ENCODE peak calls at places on chromosomes 1 and 21, in eight cellular contexts. K, G, N, D, A, R, X and Q are unnamed samples.

GRCh38 chr1:81799939-81800740 is 594 bp upstream of the ADGRL2 start:
- DNase-seq in G (peak), R (peak), X (peak), K (no peak), N (no peak), A (no peak), D (peak), Q (no peak)

GRCh38 chr1:183180213-183180612 is 5.9 kb upstream of the LAMC2 start:
- DNase-seq in R (peak), G (no peak), D (no peak), N (peak), X (peak), A (no peak), K (no peak), Q (no peak)

GRCh38 chr1:247824023-247824422 is at the start of gene OR14A16:
- DNase-seq in D (no peak), R (no peak), G (no peak), X (no peak), A (no peak), N (no peak), K (no peak), Q (no peak)

GRCh38 chr1:168821434-168821833 is 92.4 kb upstream of the DPT start:
- DNase-seq in X (no peak), D (no peak), G (no peak), R (no peak), N (no peak), K (no peak), A (no peak), Q (no peak)

GRCh38 chr1:222926566-222926965 is 111.7 kb downstream of the DISP1 start:
- DNase-seq in D (no peak), A (no peak), R (no peak), N (no peak), G (no peak), K (no peak), X (no peak), Q (no peak)

GRCh38 chr21:32770514-32771133 is 931 bp downstream of the PAXBP1 start:
- DNase-seq in N (no peak), X (peak), K (no peak), R (no peak), G (no peak), D (no peak), A (no peak), Q (no peak)

GRCh38 chr1:184514447-184514846 is 127.6 kb downstream of the C1orf21 start:
- DNase-seq in N (no peak), D (no peak), G (no peak), A (no peak), R (no peak), X (no peak), K (no peak), Q (no peak)

GRCh38 chr1:22139817-22140216 is 3.1 kb downstream of the WNT4 start:
- DNase-seq in K (no peak), X (no peak), D (no peak), N (no peak), G (no peak), A (no peak), R (no peak), Q (no peak)

GRCh38 chr1:93111561-93111960 is 32.5 kb downstream of the MTF2 start:
- DNase-seq in D (no peak), R (no peak), X (no peak), G (no peak), K (no peak), A (no peak), N (no peak), Q (no peak)

GRCh38 chr21:30444204-30444603 is 4.1 kb downstream of the KRTAP15-1 start:
- DNase-seq in R (no peak), N (no peak), A (no peak), K (no peak), G (no peak), D (no peak), X (no peak), Q (no peak)

GRCh38 chr21:36245649-36246048 is 74.3 kb upstream of the MORC3 start:
- DNase-seq in G (no peak), R (no peak), X (no peak), D (no peak), K (no peak), A (no peak), N (no peak), Q (no peak)

GRCh38 chr1:198447468-198447867 is 93.0 kb downstream of the ATP6V1G3 start:
- DNase-seq in N (no peak), D (no peak), A (no peak), R (no peak), X (no peak), K (no peak), G (no peak), Q (no peak)

GRCh38 chr1:113320272-113320671 is 70.0 kb upstream of the MAGI3 start:
- DNase-seq in X (no peak), A (no peak), D (no peak), N (peak), R (no peak), G (no peak), K (no peak), Q (no peak)

GRCh38 chr1:68270993-68271392 is 38.7 kb upstream of the WLS start:
- DNase-seq in X (peak), N (no peak), G (no peak), A (no peak), R (no peak), D (no peak), K (no peak), Q (no peak)

GRCh38 chr21:44426663-44427191 is 28.6 kb upstream of the LRRC3 start:
- DNase-seq in A (no peak), X (no peak), D (peak), K (no peak), R (no peak), N (no peak), G (no peak), Q (no peak)

GRCh38 chr1:180291004-180291403 is 60.9 kb downstream of the LHX4 start:
- DNase-seq in D (no peak), X (peak), A (no peak), G (no peak), R (no peak), N (peak), K (no peak), Q (no peak)

GRCh38 chr1:214854126-214854875 is 228.2 kb upstream of the KCNK2 start:
- DNase-seq in G (no peak), X (no peak), N (no peak), R (no peak), K (no peak), D (no peak), A (no peak), Q (no peak)

GRCh38 chr1:207903767-207904166 is 7.2 kb downstream of the CD34 start:
- DNase-seq in R (no peak), D (no peak), A (no peak), G (no peak), N (no peak), K (no peak), X (no peak), Q (no peak)

GRCh38 chr1:76868916-76869315 is 1.6 kb downstream of the ST6GALNAC5 start:
- DNase-seq in R (no peak), N (no peak), K (no peak), D (peak), X (no peak), A (no peak), G (no peak), Q (no peak)

GRCh38 chr1:9280015-9280860 is 12.5 kb upstream of the SPSB1 start:
- DNase-seq in N (peak), A (peak), X (peak), G (no peak), K (no peak), D (no peak), R (no peak), Q (no peak)

DNA sequence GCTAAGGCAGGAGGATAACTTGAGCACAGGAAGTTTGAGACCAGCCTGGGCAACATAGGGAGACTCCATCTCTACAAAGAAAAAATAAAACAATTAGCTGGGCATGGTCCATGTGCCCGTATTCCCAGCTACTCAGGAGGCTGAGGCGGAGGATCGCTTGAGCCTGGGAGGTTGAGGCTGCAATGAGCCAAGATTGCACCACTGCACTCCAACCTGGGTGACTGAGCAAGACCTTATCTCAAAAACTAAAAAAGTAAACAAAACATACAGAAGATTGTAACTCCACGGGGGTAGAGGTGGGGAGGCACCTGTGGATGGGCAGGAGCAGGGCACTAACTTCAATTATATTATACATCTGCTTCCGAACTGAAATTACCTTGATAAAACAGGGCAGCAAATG is 4.6 kb downstream of the S100B start:
- DNase-seq in D (no peak), X (no peak), G (no peak), N (no peak), K (no peak), R (no peak), A (no peak), Q (no peak)
- TF ChIP-seq CTCF in D (no peak), X (no peak), G (no peak), N (no peak), K (no peak), R (no peak), A (no peak), Q (no peak)

GRCh38 chr1:157517026-157517425 is 35.3 kb downstream of the FCRL5 start:
- DNase-seq in D (no peak), R (no peak), N (no peak), K (no peak), G (no peak), A (no peak), X (no peak), Q (no peak)

GRCh38 chr1:157519451-157519850 is 32.9 kb downstream of the FCRL5 start:
- DNase-seq in R (no peak), K (no peak), G (no peak), N (no peak), D (no peak), A (no peak), X (no peak), Q (no peak)

GRCh38 chr1:157523774-157524501 is 28.4 kb downstream of the FCRL5 start:
- DNase-seq in A (no peak), X (no peak), G (no peak), N (no peak), D (no peak), K (no peak), R (no peak), Q (no peak)

GRCh38 chr1:157521056-157521455 is 31.3 kb downstream of the FCRL5 start:
- DNase-seq in N (no peak), D (no peak), G (no peak), R (no peak), A (no peak), X (no peak), K (no peak), Q (no peak)

GRCh38 chr1:157520386-157520935 is 31.9 kb downstream of the FCRL5 start:
- DNase-seq in R (no peak), A (no peak), G (no peak), K (no peak), D (no peak), X (no peak), N (no peak), Q (no peak)
- TF ChIP-seq CTCF in R (no peak), A (no peak), G (no peak), K (no peak), D (no peak), X (no peak), N (no peak), Q (no peak)

GRCh38 chr1:15286452-15286851 is 39.4 kb downstream of the FHAD1 start:
- DNase-seq in D (no peak), G (no peak), X (no peak), A (no peak), N (no peak), R (no peak), K (no peak), Q (no peak)
- TF ChIP-seq CTCF in D (no peak), G (no peak), X (no peak), A (no peak), N (no peak), R (no peak), K (no peak), Q (no peak)

GRCh38 chr1:79074975-79075374 is 68.4 kb upstream of the ADGRL4 start:
- DNase-seq in K (no peak), R (no peak), A (no peak), N (no peak), G (no peak), X (no peak), D (no peak), Q (no peak)

GRCh38 chr1:79069828-79070227 is 63.3 kb upstream of the ADGRL4 start:
- DNase-seq in K (no peak), A (no peak), G (no peak), R (no peak), D (no peak), N (no peak), X (no peak), Q (no peak)
- TF ChIP-seq CTCF in K (no peak), A (no peak), G (no peak), R (no peak), D (no peak), N (no peak), X (no peak), Q (no peak)

DNA sequence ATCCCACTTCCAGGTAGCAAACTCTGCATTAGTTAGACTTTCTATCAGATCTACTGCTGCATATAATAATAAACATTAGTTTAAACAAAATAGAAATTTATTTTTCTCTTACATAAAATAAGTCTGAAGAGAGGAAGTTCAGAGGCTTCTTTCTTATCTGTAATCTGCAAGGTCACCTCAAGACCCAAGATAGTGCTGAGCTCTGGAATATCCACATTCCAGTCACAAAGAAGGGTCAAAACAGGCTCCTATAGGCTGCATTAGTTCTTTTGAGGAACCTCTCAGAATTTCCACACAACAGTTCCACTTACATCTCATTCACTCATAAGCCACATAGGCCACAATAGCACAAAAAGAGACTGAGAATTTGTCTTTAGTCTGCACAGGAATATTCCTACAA is 15.3 kb downstream of the DYNLT5 start:
- DNase-seq in D (no peak), R (no peak), G (no peak), A (no peak), K (no peak), N (no peak), X (no peak), Q (no peak)
- TF ChIP-seq CTCF in D (no peak), R (no peak), G (no peak), A (no peak), K (no peak), N (no peak), X (no peak), Q (no peak)

GRCh38 chr1:65948609-65949229 is 156.0 kb downstream of the PDE4B start:
- DNase-seq in D (no peak), G (no peak), A (no peak), N (no peak), R (no peak), K (no peak), X (no peak), Q (no peak)
- TF ChIP-seq CTCF in D (no peak), G (no peak), A (no peak), N (no peak), R (no peak), K (no peak), X (no peak), Q (no peak)